ENCODE peak calls at places on chromosomes 12 and 14, in six cellular contexts. Z is GM12878, J is tibial artery, S is left ventricle myocardium inferior, D is epithelial cell of proximal tubule, X is gastrocnemius medialis. O is an unnamed sample.

GRCh38 chr12:124923906-124924734 is 9.7 kb upstream of the UBC start:
- DNase-seq in D (no peak), S (no peak), Z (no peak), J (peak; percentile 61), X (no peak), O (no peak)

GRCh38 chr14:67131691-67132090 is 57.5 kb upstream of the GARIN2 start:
- DNase-seq in X (no peak), J (no peak), D (no peak), S (no peak), Z (no peak), O (no peak)

GRCh38 chr14:102849522-102850379 is 72.5 kb downstream of the TRAF3 start:
- DNase-seq in D (no peak), S (no peak), Z (no peak), X (no peak), J (no peak), O (peak; percentile 58)

GRCh38 chr12:24739094-24739779 is 209.7 kb downstream of the BCAT1 start:
- DNase-seq in X (no peak), J (no peak), Z (no peak), S (no peak), D (no peak), O (no peak)

GRCh38 chr12:106907846-106908245 is 47.9 kb upstream of the TMEM263 start:
- DNase-seq in S (no peak), J (no peak), X (no peak), Z (no peak), D (no peak), O (no peak)

GRCh38 chr14:73758392-73759182 is 44.4 kb upstream of the PNMA1 start:
- DNase-seq in S (peak; percentile 67), D (no peak), X (peak; percentile 68), Z (no peak), J (peak; percentile 82), O (no peak)

GRCh38 chr14:100622234-100622633 is 35.0 kb upstream of the BEGAIN start:
- DNase-seq in X (no peak), S (no peak), D (no peak), J (peak; percentile 64), Z (no peak), O (no peak)

GRCh38 chr14:68309631-68310030 is 483.2 kb downstream of the ZFP36L1 start:
- DNase-seq in X (no peak), Z (no peak), S (no peak), D (no peak), J (no peak), O (no peak)

GRCh38 chr12:38253778-38254177 is 62.8 kb upstream of the ALG10B start:
- DNase-seq in J (no peak), D (no peak), X (no peak), Z (no peak), S (no peak), O (no peak)

GRCh38 chr12:119129827-119130434 is 48.8 kb upstream of the HSPB8 start:
- DNase-seq in D (no peak), X (no peak), J (no peak), Z (no peak), S (no peak), O (no peak)

GRCh38 chr12:45232771-45233372 is 17.0 kb downstream of the ANO6 start:
- DNase-seq in J (peak; percentile 84), D (peak; percentile 89), X (peak; percentile 73), S (no peak), Z (peak; percentile 51), O (peak; percentile 54)

GRCh38 chr12:18967814-18968213 is 161.7 kb upstream of the PLEKHA5 start:
- DNase-seq in S (no peak), X (no peak), D (no peak), J (no peak), Z (no peak), O (no peak)

GRCh38 chr14:73325630-73326299 is 88.5 kb downstream of the PAPLN start:
- DNase-seq in S (no peak), D (no peak), J (no peak), X (no peak), Z (no peak), O (no peak)

GRCh38 chr12:127294651-127295205 is 972.2 kb upstream of the TMEM132C start:
- DNase-seq in Z (no peak), D (no peak), S (no peak), X (no peak), J (no peak), O (no peak)

GRCh38 chr12:100391856-100392255 is 35.0 kb downstream of the SLC17A8 start:
- DNase-seq in Z (no peak), D (no peak), J (no peak), S (no peak), X (no peak), O (no peak)

GRCh38 chr12:122023339-122024131 is 1.9 kb downstream of the BCL7A start:
- DNase-seq in Z (no peak), S (peak; percentile 69), D (no peak), X (peak; percentile 67), J (peak; percentile 95), O (peak; percentile 24)

GRCh38 chr14:73717998-73718741 is 4.0 kb upstream of the PNMA1 start:
- DNase-seq in J (peak; percentile 85), S (no peak), Z (no peak), D (no peak), X (no peak), O (peak; percentile 71)

GRCh38 chr14:101774006-101774755 is 12.7 kb downstream of the PPP2R5C start:
- DNase-seq in D (no peak), S (no peak), X (no peak), Z (no peak), J (no peak), O (no peak)

GRCh38 chr12:121894633-121895032 is 6.0 kb downstream of the PSMD9 start:
- DNase-seq in D (no peak), J (no peak), S (no peak), X (no peak), Z (no peak), O (no peak)

GRCh38 chr12:18683603-18684002 is 54.2 kb downstream of the PLCZ1 start:
- DNase-seq in Z (no peak), D (no peak), X (no peak), S (no peak), J (no peak), O (no peak)

GRCh38 chr12:113980537-113981337 is 14.6 kb upstream of the RBM19 start:
- DNase-seq in Z (no peak), D (no peak), X (no peak), J (no peak), S (no peak), O (no peak)

GRCh38 chr12:10205251-10205807 is 7.3 kb upstream of the GABARAPL1 start:
- DNase-seq in D (no peak), S (no peak), J (no peak), Z (no peak), X (no peak), O (no peak)

GRCh38 chr12:75550401-75550851 is 39.0 kb upstream of the KRR1 start:
- DNase-seq in S (peak; percentile 32), J (no peak), D (no peak), X (no peak), Z (no peak), O (no peak)

GRCh38 chr12:4383304-4383865 is 3.9 kb upstream of the FGF23 start:
- DNase-seq in S (no peak), Z (no peak), X (no peak), J (no peak), D (no peak), O (no peak)

GRCh38 chr14:75450381-75451276 is 22.8 kb downstream of the JDP2 start:
- DNase-seq in Z (no peak), D (peak; percentile 61), J (no peak), X (peak; percentile 83), S (peak; percentile 54), O (no peak)

GRCh38 chr12:52807544-52808470 is 6.1 kb downstream of the KRT4 start:
- DNase-seq in S (no peak), X (no peak), J (no peak), D (no peak), Z (no peak), O (no peak)

GRCh38 chr14:103561381-103562134 is 899 bp downstream of the BAG5 start:
- DNase-seq in J (no peak), X (no peak), S (peak; percentile 46), Z (no peak), D (no peak), O (no peak)

GRCh38 chr12:66516133-66516532 is 162.7 kb downstream of the GRIP1 start:
- DNase-seq in J (no peak), Z (no peak), X (no peak), S (no peak), D (no peak), O (no peak)

GRCh38 chr12:49703647-49704137 is 3.5 kb downstream of the FMNL3 start:
- DNase-seq in S (no peak), J (no peak), Z (peak; percentile 71), D (no peak), X (no peak), O (no peak)

GRCh38 chr14:97177016-97177415 is 379.8 kb downstream of the VRK1 start:
- DNase-seq in S (no peak), J (no peak), X (no peak), Z (no peak), D (no peak), O (no peak)
- TF ChIP-seq CTCF in S (peak; percentile 22), J (no peak), X (no peak), Z (peak; percentile 27), D (peak; percentile 46), O (no peak)

GRCh38 chr12:116517431-116518045 is 41.6 kb upstream of the MAP1LC3B2 start:
- DNase-seq in Z (no peak), X (no peak), J (no peak), D (no peak), S (no peak), O (no peak)

GRCh38 chr12:116520225-116520624 is 39.0 kb upstream of the MAP1LC3B2 start:
- DNase-seq in J (no peak), Z (no peak), D (no peak), S (no peak), X (no peak), O (no peak)

GRCh38 chr12:116524964-116525379 is 34.2 kb upstream of the MAP1LC3B2 start:
- DNase-seq in Z (no peak), S (no peak), D (no peak), J (no peak), X (no peak), O (no peak)

GRCh38 chr12:116524311-116524710 is 34.9 kb upstream of the MAP1LC3B2 start:
- DNase-seq in Z (no peak), J (no peak), X (no peak), S (no peak), D (no peak), O (no peak)

GRCh38 chr12:116520801-116521471 is 38.2 kb upstream of the MAP1LC3B2 start:
- DNase-seq in J (no peak), D (no peak), S (no peak), Z (no peak), X (no peak), O (no peak)
- H3K4me3 ChIP-seq in J (no peak overlapping the region), D (peak overlapping the region; percentile 23), S (no peak overlapping the region), Z (no peak overlapping the region), X (no peak overlapping the region), O (no peak overlapping the region)

DNA sequence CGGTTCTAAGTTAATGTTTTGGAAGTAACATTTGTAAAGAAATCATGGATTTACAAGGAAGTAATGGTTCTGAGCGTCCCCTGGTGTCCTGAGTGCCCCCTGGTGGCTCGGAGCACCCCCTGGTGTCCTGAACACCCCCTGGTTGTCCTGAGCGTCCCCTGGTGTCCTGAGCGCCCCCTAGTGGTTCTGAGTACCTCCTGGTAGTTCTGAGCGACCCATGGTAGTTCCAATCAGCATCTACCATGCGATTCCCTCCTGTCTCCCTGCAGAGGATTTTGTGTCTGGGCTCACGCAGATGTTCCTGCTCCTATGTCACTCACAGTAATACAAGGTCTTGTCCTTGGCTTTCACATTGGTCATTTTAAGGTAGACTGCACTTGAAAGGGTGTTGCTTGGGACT is 1352.9 kb downstream of the TMEM121 start:
- DNase-seq in X (no peak), S (no peak), D (no peak), J (no peak), Z (no peak), O (no peak)
- TF ChIP-seq CTCF in X (no peak), S (peak; percentile 31), D (peak; percentile 91), J (no peak), Z (peak; percentile 95), O (peak; percentile 10)

GRCh38 chr14:62696261-62696968 is 348.8 kb downstream of the KCNH5 start:
- DNase-seq in S (no peak), Z (no peak), X (no peak), D (no peak), J (no peak), O (no peak)
- H3K4me3 ChIP-seq in S (no peak overlapping the region), Z (no peak overlapping the region), X (no peak overlapping the region), D (no peak overlapping the region), J (no peak overlapping the region), O (no peak overlapping the region)

O was measured in ascending aorta.